ENCODE peak calls at places on chromosomes 16 and 17, in ten cellular contexts. One of them, this sample, is unnamed.
A peak's percentile ranks its signal among the peaks of the same experiment; 100 is the strongest.

GRCh38 chr17:60102632-60103047 is 23.9 kb upstream of the HEATR6 start:
- DNase-seq in transverse colon: peak; percentile 37
- DNase-seq in aorta: peak; percentile 78
- DNase-seq in lower lobe of right lung: peak; percentile 65
- DNase-seq in uterus: no peak
- DNase-seq in adrenal gland: no peak
- DNase-seq in astrocyte of the spinal cord: peak; percentile 32
- DNase-seq in esophagus muscularis mucosa: no peak
- DNase-seq in MM.1S: no peak
- DNase-seq in coronary artery: peak; percentile 54
- DNase-seq in this sample: peak; percentile 51

GRCh38 chr17:58337126-58337599 is 8.6 kb upstream of the TSPOAP1 start:
- DNase-seq in astrocyte of the spinal cord: no peak
- DNase-seq in esophagus muscularis mucosa: no peak
- DNase-seq in aorta: peak; percentile 67
- DNase-seq in MM.1S: peak; percentile 50
- DNase-seq in lower lobe of right lung: no peak
- DNase-seq in uterus: no peak
- DNase-seq in coronary artery: no peak
- DNase-seq in adrenal gland: no peak
- DNase-seq in transverse colon: peak; percentile 52
- DNase-seq in this sample: no peak

GRCh38 chr16:23949630-23950290 is 114.0 kb downstream of the PRKCB start:
- DNase-seq in esophagus muscularis mucosa: no peak
- DNase-seq in uterus: no peak
- DNase-seq in transverse colon: peak; percentile 67
- DNase-seq in lower lobe of right lung: peak; percentile 65
- DNase-seq in astrocyte of the spinal cord: no peak
- DNase-seq in aorta: no peak
- DNase-seq in coronary artery: peak; percentile 45
- DNase-seq in MM.1S: no peak
- DNase-seq in adrenal gland: no peak
- DNase-seq in this sample: no peak

GRCh38 chr16:70380205-70380918 is 33.7 kb downstream of the DDX19A start:
- DNase-seq in uterus: peak; percentile 52
- DNase-seq in adrenal gland: peak; percentile 73
- DNase-seq in lower lobe of right lung: peak; percentile 63
- DNase-seq in coronary artery: peak; percentile 81
- DNase-seq in esophagus muscularis mucosa: no peak
- DNase-seq in transverse colon: peak; percentile 59
- DNase-seq in aorta: peak; percentile 86
- DNase-seq in astrocyte of the spinal cord: peak; percentile 89
- DNase-seq in MM.1S: peak; percentile 77
- DNase-seq in this sample: peak; percentile 77

GRCh38 chr17:75848523-75849303 is 4.5 kb upstream of the UNC13D start:
- DNase-seq in MM.1S: peak; percentile 53
- DNase-seq in coronary artery: no peak
- DNase-seq in aorta: peak; percentile 90
- DNase-seq in transverse colon: peak; percentile 88
- DNase-seq in adrenal gland: peak; percentile 92
- DNase-seq in uterus: peak; percentile 68
- DNase-seq in lower lobe of right lung: peak; percentile 87
- DNase-seq in astrocyte of the spinal cord: peak; percentile 30
- DNase-seq in esophagus muscularis mucosa: no peak
- DNase-seq in this sample: peak; percentile 87

GRCh38 chr16:28935333-28935732 is 3.6 kb downstream of the CD19 start:
- DNase-seq in aorta: no peak
- DNase-seq in coronary artery: no peak
- DNase-seq in esophagus muscularis mucosa: no peak
- DNase-seq in transverse colon: no peak
- DNase-seq in lower lobe of right lung: no peak
- DNase-seq in astrocyte of the spinal cord: no peak
- DNase-seq in uterus: no peak
- DNase-seq in adrenal gland: no peak
- DNase-seq in MM.1S: no peak
- DNase-seq in this sample: no peak

GRCh38 chr16:76226011-76226410 is 51.2 kb upstream of the CNTNAP4 start:
- DNase-seq in uterus: no peak
- DNase-seq in aorta: no peak
- DNase-seq in coronary artery: no peak
- DNase-seq in MM.1S: no peak
- DNase-seq in esophagus muscularis mucosa: no peak
- DNase-seq in lower lobe of right lung: no peak
- DNase-seq in adrenal gland: no peak
- DNase-seq in transverse colon: no peak
- DNase-seq in astrocyte of the spinal cord: peak; percentile 0
- DNase-seq in this sample: no peak

GRCh38 chr17:18382441-18383078 is 5.0 kb downstream of the EVPLL start:
- DNase-seq in aorta: no peak
- DNase-seq in lower lobe of right lung: no peak
- DNase-seq in astrocyte of the spinal cord: no peak
- DNase-seq in adrenal gland: no peak
- DNase-seq in esophagus muscularis mucosa: no peak
- DNase-seq in transverse colon: no peak
- DNase-seq in MM.1S: no peak
- DNase-seq in coronary artery: no peak
- DNase-seq in uterus: no peak
- DNase-seq in this sample: no peak

GRCh38 chr16:17375388-17376304 is 95.1 kb downstream of the XYLT1 start:
- DNase-seq in transverse colon: no peak
- DNase-seq in astrocyte of the spinal cord: no peak
- DNase-seq in MM.1S: no peak
- DNase-seq in adrenal gland: peak; percentile 81
- DNase-seq in uterus: no peak
- DNase-seq in lower lobe of right lung: no peak
- DNase-seq in coronary artery: no peak
- DNase-seq in esophagus muscularis mucosa: no peak
- DNase-seq in aorta: no peak
- DNase-seq in this sample: no peak

GRCh38 chr16:17372383-17372782 is 98.4 kb downstream of the XYLT1 start:
- DNase-seq in transverse colon: no peak
- DNase-seq in esophagus muscularis mucosa: no peak
- DNase-seq in lower lobe of right lung: no peak
- DNase-seq in adrenal gland: no peak
- DNase-seq in MM.1S: no peak
- DNase-seq in uterus: no peak
- DNase-seq in astrocyte of the spinal cord: no peak
- DNase-seq in aorta: no peak
- DNase-seq in coronary artery: no peak
- DNase-seq in this sample: no peak

GRCh38 chr16:17374668-17375255 is 96.0 kb downstream of the XYLT1 start:
- DNase-seq in coronary artery: no peak
- DNase-seq in lower lobe of right lung: no peak
- DNase-seq in transverse colon: no peak
- DNase-seq in esophagus muscularis mucosa: no peak
- DNase-seq in adrenal gland: no peak
- DNase-seq in aorta: no peak
- DNase-seq in uterus: no peak
- DNase-seq in MM.1S: no peak
- DNase-seq in astrocyte of the spinal cord: no peak
- DNase-seq in this sample: no peak

GRCh38 chr16:17371014-17371296 is 99.8 kb downstream of the XYLT1 start:
- DNase-seq in astrocyte of the spinal cord: no peak
- DNase-seq in MM.1S: no peak
- DNase-seq in transverse colon: no peak
- DNase-seq in esophagus muscularis mucosa: no peak
- DNase-seq in adrenal gland: no peak
- DNase-seq in aorta: no peak
- DNase-seq in uterus: no peak
- DNase-seq in lower lobe of right lung: no peak
- DNase-seq in coronary artery: no peak
- DNase-seq in this sample: no peak

GRCh38 chr16:17373533-17373932 is 97.2 kb downstream of the XYLT1 start:
- DNase-seq in adrenal gland: no peak
- DNase-seq in aorta: no peak
- DNase-seq in lower lobe of right lung: no peak
- DNase-seq in coronary artery: no peak
- DNase-seq in MM.1S: no peak
- DNase-seq in esophagus muscularis mucosa: no peak
- DNase-seq in astrocyte of the spinal cord: no peak
- DNase-seq in transverse colon: no peak
- DNase-seq in uterus: no peak
- DNase-seq in this sample: no peak
- H3K4me3 ChIP-seq in adrenal gland: no peak overlapping the region
- H3K4me3 ChIP-seq in aorta: no peak overlapping the region
- H3K4me3 ChIP-seq in lower lobe of right lung: no peak overlapping the region
- H3K4me3 ChIP-seq in coronary artery: no peak overlapping the region
- H3K4me3 ChIP-seq in MM.1S: no peak overlapping the region
- H3K4me3 ChIP-seq in esophagus muscularis mucosa: no peak overlapping the region
- H3K4me3 ChIP-seq in astrocyte of the spinal cord: no peak overlapping the region
- H3K4me3 ChIP-seq in transverse colon: no peak overlapping the region
- H3K4me3 ChIP-seq in uterus: no peak overlapping the region
- H3K4me3 ChIP-seq in this sample: no peak overlapping the region

DNA sequence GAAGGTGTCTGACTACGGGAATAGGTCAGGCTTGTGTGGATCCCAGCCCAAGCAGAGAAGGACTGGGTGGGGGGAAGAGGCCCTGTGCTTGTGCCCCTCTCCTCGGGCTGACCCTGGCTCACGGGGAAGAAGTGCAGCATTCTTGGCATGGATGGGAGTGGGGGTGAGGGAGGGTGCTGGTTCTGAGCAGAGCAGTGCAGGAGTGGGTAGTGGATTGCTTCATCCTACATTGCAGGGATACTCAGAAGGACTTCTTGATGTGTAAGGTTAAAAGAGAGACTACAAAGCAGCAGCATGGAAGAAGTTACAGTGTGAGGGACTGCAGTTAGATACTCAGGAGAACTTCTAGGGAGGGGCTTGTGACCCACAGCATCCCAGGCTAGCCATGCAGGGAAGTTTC is 2.1 kb downstream of the ARHGAP23 start:
- DNase-seq in adrenal gland: no peak
- DNase-seq in transverse colon: no peak
- DNase-seq in coronary artery: no peak
- DNase-seq in uterus: no peak
- DNase-seq in astrocyte of the spinal cord: no peak
- DNase-seq in esophagus muscularis mucosa: no peak
- DNase-seq in lower lobe of right lung: no peak
- DNase-seq in aorta: no peak
- DNase-seq in MM.1S: no peak
- DNase-seq in this sample: peak; percentile 74
- H3K4me3 ChIP-seq in adrenal gland: no peak overlapping the region
- H3K4me3 ChIP-seq in transverse colon: no peak overlapping the region
- H3K4me3 ChIP-seq in coronary artery: peak overlapping the region; percentile 100
- H3K4me3 ChIP-seq in uterus: no peak overlapping the region
- H3K4me3 ChIP-seq in astrocyte of the spinal cord: peak overlapping the region; percentile 67
- H3K4me3 ChIP-seq in esophagus muscularis mucosa: peak overlapping the region; percentile 85
- H3K4me3 ChIP-seq in lower lobe of right lung: no peak overlapping the region
- H3K4me3 ChIP-seq in aorta: no peak overlapping the region
- H3K4me3 ChIP-seq in MM.1S: no peak overlapping the region
- H3K4me3 ChIP-seq in this sample: peak overlapping the region; percentile 17

DNA sequence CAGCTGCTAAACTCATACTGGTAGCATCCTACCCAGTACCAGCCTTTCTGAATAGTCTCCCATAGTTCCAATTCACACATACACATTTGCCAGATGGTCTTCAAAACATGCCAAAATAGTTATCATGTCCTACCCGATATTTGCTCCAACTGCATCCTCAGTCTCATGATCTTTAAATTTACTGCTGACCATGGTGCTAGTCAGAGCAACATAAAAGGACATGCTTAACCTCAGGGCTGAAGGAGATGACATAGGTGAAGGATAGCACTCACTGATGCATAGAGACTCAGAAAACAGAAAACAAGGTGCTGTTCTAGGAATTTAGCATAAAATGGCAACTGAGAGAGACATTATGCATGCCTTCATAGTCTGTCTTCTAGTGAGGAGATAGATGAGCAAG is 200.6 kb upstream of the CCL2 start:
- DNase-seq in esophagus muscularis mucosa: no peak
- DNase-seq in transverse colon: no peak
- DNase-seq in coronary artery: no peak
- DNase-seq in astrocyte of the spinal cord: no peak
- DNase-seq in lower lobe of right lung: no peak
- DNase-seq in aorta: no peak
- DNase-seq in uterus: no peak
- DNase-seq in adrenal gland: no peak
- DNase-seq in MM.1S: no peak
- DNase-seq in this sample: no peak
- H3K4me3 ChIP-seq in esophagus muscularis mucosa: no peak overlapping the region
- H3K4me3 ChIP-seq in transverse colon: no peak overlapping the region
- H3K4me3 ChIP-seq in coronary artery: no peak overlapping the region
- H3K4me3 ChIP-seq in astrocyte of the spinal cord: no peak overlapping the region
- H3K4me3 ChIP-seq in lower lobe of right lung: no peak overlapping the region
- H3K4me3 ChIP-seq in aorta: no peak overlapping the region
- H3K4me3 ChIP-seq in uterus: no peak overlapping the region
- H3K4me3 ChIP-seq in adrenal gland: no peak overlapping the region
- H3K4me3 ChIP-seq in MM.1S: no peak overlapping the region
- H3K4me3 ChIP-seq in this sample: no peak overlapping the region

GRCh38 chr16:84820771-84821170 is 986 bp downstream of the CRISPLD2 start:
- DNase-seq in aorta: no peak
- DNase-seq in MM.1S: no peak
- DNase-seq in coronary artery: no peak
- DNase-seq in adrenal gland: no peak
- DNase-seq in esophagus muscularis mucosa: no peak
- DNase-seq in uterus: no peak
- DNase-seq in transverse colon: no peak
- DNase-seq in astrocyte of the spinal cord: no peak
- DNase-seq in lower lobe of right lung: no peak
- DNase-seq in this sample: no peak

GRCh38 chr16:84823484-84823883 is 3.7 kb downstream of the CRISPLD2 start:
- DNase-seq in astrocyte of the spinal cord: no peak
- DNase-seq in aorta: peak; percentile 75
- DNase-seq in MM.1S: no peak
- DNase-seq in lower lobe of right lung: no peak
- DNase-seq in esophagus muscularis mucosa: no peak
- DNase-seq in transverse colon: no peak
- DNase-seq in uterus: peak; percentile 62
- DNase-seq in coronary artery: no peak
- DNase-seq in adrenal gland: no peak
- DNase-seq in this sample: peak; percentile 84

GRCh38 chr16:84821179-84821578 is 1.4 kb downstream of the CRISPLD2 start:
- DNase-seq in MM.1S: no peak
- DNase-seq in coronary artery: no peak
- DNase-seq in adrenal gland: no peak
- DNase-seq in aorta: no peak
- DNase-seq in esophagus muscularis mucosa: no peak
- DNase-seq in lower lobe of right lung: no peak
- DNase-seq in astrocyte of the spinal cord: no peak
- DNase-seq in transverse colon: no peak
- DNase-seq in uterus: no peak
- DNase-seq in this sample: no peak

GRCh38 chr16:84822990-84823389 is 3.2 kb downstream of the CRISPLD2 start:
- DNase-seq in transverse colon: no peak
- DNase-seq in coronary artery: no peak
- DNase-seq in uterus: no peak
- DNase-seq in esophagus muscularis mucosa: no peak
- DNase-seq in aorta: no peak
- DNase-seq in lower lobe of right lung: no peak
- DNase-seq in MM.1S: no peak
- DNase-seq in astrocyte of the spinal cord: no peak
- DNase-seq in adrenal gland: no peak
- DNase-seq in this sample: no peak

DNA sequence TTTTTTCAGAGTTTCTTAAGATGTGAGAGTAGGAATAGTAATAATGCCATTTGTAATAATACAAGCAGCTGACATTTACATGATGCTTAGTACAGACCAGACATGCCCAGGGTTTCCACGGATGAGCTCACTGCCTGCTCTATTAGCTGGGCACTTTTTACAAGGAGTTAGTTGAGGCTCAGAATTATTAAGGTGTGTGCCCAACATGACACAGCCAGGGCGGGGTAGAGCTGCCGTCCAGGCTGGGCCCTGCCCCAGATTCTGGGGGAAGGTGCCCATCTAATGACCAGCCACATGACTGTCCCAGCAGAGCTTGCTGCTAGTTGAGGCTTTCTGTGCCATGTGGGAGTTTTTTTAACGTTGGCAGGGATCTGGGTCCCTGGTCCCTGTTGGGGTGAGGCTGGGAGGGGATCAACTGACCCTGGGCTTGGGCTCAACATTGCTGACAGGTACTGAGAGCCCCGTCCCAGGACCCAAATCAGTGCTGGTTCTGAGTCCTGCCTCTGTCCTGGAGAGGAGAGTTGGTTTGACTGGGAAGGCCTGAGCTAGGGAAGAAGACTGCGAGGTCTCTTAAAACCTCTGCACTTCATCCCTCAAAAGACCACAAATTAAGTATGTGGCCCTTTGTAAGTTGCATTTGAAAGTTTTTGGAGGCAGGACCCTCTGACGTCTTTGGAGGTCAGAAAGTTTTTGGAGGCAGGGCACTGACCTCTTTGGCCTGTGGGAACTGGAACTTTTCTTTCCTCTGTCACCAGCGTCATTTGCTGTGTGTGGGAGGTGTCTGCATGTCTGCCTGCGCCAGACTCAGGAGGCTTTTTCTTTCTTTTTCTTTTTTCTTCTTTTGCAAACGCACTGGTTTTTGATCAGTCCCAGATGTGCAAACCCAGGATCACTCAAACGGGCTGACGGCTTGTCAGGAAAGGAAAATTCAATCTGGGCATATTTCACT is 2.2 kb downstream of the CRISPLD2 start:
- DNase-seq in astrocyte of the spinal cord: no peak
- DNase-seq in uterus: peak; percentile 66
- DNase-seq in aorta: peak; percentile 75
- DNase-seq in transverse colon: no peak
- DNase-seq in coronary artery: no peak
- DNase-seq in MM.1S: no peak
- DNase-seq in lower lobe of right lung: no peak
- DNase-seq in esophagus muscularis mucosa: no peak
- DNase-seq in adrenal gland: no peak
- DNase-seq in this sample: peak; percentile 67
- H3K4me3 ChIP-seq in astrocyte of the spinal cord: no peak overlapping the region
- H3K4me3 ChIP-seq in uterus: peak overlapping the region; percentile 61
- H3K4me3 ChIP-seq in aorta: no peak overlapping the region
- H3K4me3 ChIP-seq in transverse colon: peak overlapping the region; percentile 61
- H3K4me3 ChIP-seq in coronary artery: peak overlapping the region; percentile 70
- H3K4me3 ChIP-seq in MM.1S: no peak overlapping the region
- H3K4me3 ChIP-seq in lower lobe of right lung: peak overlapping the region; percentile 61
- H3K4me3 ChIP-seq in esophagus muscularis mucosa: peak overlapping the region; percentile 95
- H3K4me3 ChIP-seq in adrenal gland: no peak overlapping the region
- H3K4me3 ChIP-seq in this sample: peak overlapping the region; percentile 67